ENCODE peak calls at places on chromosomes 6 and 20, in five cellular contexts. S, I, A, V and T are unnamed samples.

GRCh38 chr6:48990746-48991145 is 472.3 kb downstream of the MMUT start:
- DNase-seq in V (no peak), S (no peak), A (no peak), I (no peak), T (no peak)

GRCh38 chr6:156988276-156989158 is 211.3 kb downstream of the ARID1B start:
- DNase-seq in V (peak; percentile 83), S (no peak), A (peak; percentile 39), I (peak; percentile 57), T (peak; percentile 47)

GRCh38 chr20:8155848-8156602 is 24.0 kb downstream of the PLCB1 start:
- DNase-seq in V (no peak), S (peak; percentile 44), I (no peak), A (peak; percentile 47), T (no peak)

GRCh38 chr6:26447257-26447656 is 7.0 kb downstream of the BTN3A3 start:
- DNase-seq in I (no peak), V (no peak), A (no peak), S (no peak), T (no peak)

GRCh38 chr20:36318166-36318565 is 12.0 kb downstream of the DLGAP4 start:
- DNase-seq in V (no peak), S (no peak), A (no peak), I (no peak), T (no peak)

GRCh38 chr20:49247792-49248191 is 28.6 kb downstream of the DDX27 start:
- DNase-seq in I (no peak), S (no peak), A (no peak), V (no peak), T (no peak)

GRCh38 chr6:53718597-53719460 is 53.3 kb upstream of the KLHL31 start:
- DNase-seq in V (peak; percentile 65), A (peak; percentile 72), S (peak; percentile 64), I (peak; percentile 51), T (peak; percentile 91)

GRCh38 chr20:12383770-12384304 is 466.1 kb downstream of the BTBD3 start:
- DNase-seq in S (no peak), A (no peak), V (no peak), I (no peak), T (no peak)

GRCh38 chr20:35279533-35280174 is 1.7 kb upstream of the MMP24OS start:
- DNase-seq in I (no peak), V (no peak), A (no peak), S (no peak), T (no peak)

GRCh38 chr20:35523298-35523888 is 6.1 kb downstream of the C20orf173 start:
- DNase-seq in A (peak; percentile 47), V (peak; percentile 59), I (no peak), S (peak; percentile 23), T (peak; percentile 81)

GRCh38 chr20:63014710-63015109 is 7.9 kb upstream of the BHLHE23 start:
- DNase-seq in I (no peak), S (no peak), A (no peak), V (no peak), T (peak; percentile 95)

GRCh38 chr6:113570651-113571050 is 286.5 kb upstream of the MARCKS start:
- DNase-seq in A (no peak), S (no peak), I (no peak), V (no peak), T (no peak)

GRCh38 chr6:30647039-30647801 is at the start of gene C6orf136:
- DNase-seq in I (peak; percentile 75), S (peak; percentile 93), V (peak; percentile 98), A (peak; percentile 91), T (peak; percentile 86)

GRCh38 chr6:128655978-128656498 is 135.6 kb upstream of the PTPRK start:
- DNase-seq in V (no peak), S (peak; percentile 49), I (peak; percentile 33), A (no peak), T (no peak)

GRCh38 chr6:7997311-7997710 is 66.9 kb downstream of the BLOC1S5 start:
- DNase-seq in V (no peak), A (no peak), S (no peak), I (no peak), T (no peak)

GRCh38 chr6:107290491-107290890 is 168.9 kb downstream of the PDSS2 start:
- DNase-seq in I (no peak), S (no peak), A (no peak), V (peak; percentile 25), T (peak; percentile 29)
- H3K27ac ChIP-seq in I (no peak overlapping the region), S (no peak overlapping the region), A (no peak overlapping the region), V (peak overlapping the region; percentile 39), T (peak overlapping the region; percentile 22)

GRCh38 chr6:68978411-68978810 is 343.3 kb downstream of the ADGRB3 start:
- DNase-seq in S (no peak), I (no peak), V (no peak), A (no peak), T (no peak)

GRCh38 chr6:68975064-68975463 is 340.0 kb downstream of the ADGRB3 start:
- DNase-seq in S (peak; percentile 17), A (no peak), I (no peak), V (peak; percentile 37), T (peak; percentile 42)

DNA sequence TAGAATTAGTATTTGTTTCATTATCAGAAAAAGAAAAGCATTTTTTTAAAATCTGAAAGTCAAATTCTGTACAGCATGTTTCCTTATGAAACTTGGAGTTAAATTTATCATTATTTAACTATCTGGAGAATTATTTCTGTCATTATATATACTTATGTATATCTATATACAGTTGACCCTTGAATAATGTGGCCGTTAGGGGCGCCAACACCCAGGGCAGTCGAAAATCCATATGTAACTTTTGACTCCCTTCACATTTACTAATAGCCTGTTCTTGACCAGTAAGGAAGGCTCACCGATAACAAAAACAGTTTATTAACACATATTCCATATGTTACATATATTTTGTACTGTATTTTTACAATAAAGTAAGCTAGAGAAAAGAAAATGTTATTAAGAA is 341.2 kb downstream of the ADGRB3 start:
- DNase-seq in A (no peak), I (no peak), V (peak; percentile 23), S (no peak), T (peak; percentile 41)
- TF ChIP-seq JUNB in A (no peak), I (no peak), V (no peak), S (no peak), T (no peak)

GRCh38 chr20:32829291-32830005 is 9.7 kb downstream of the MAPRE1 start:
- DNase-seq in V (no peak), S (no peak), I (no peak), A (no peak), T (no peak)
- H3K27ac ChIP-seq in V (no peak overlapping the region), S (no peak overlapping the region), I (no peak overlapping the region), A (no peak overlapping the region), T (no peak overlapping the region)

DNA sequence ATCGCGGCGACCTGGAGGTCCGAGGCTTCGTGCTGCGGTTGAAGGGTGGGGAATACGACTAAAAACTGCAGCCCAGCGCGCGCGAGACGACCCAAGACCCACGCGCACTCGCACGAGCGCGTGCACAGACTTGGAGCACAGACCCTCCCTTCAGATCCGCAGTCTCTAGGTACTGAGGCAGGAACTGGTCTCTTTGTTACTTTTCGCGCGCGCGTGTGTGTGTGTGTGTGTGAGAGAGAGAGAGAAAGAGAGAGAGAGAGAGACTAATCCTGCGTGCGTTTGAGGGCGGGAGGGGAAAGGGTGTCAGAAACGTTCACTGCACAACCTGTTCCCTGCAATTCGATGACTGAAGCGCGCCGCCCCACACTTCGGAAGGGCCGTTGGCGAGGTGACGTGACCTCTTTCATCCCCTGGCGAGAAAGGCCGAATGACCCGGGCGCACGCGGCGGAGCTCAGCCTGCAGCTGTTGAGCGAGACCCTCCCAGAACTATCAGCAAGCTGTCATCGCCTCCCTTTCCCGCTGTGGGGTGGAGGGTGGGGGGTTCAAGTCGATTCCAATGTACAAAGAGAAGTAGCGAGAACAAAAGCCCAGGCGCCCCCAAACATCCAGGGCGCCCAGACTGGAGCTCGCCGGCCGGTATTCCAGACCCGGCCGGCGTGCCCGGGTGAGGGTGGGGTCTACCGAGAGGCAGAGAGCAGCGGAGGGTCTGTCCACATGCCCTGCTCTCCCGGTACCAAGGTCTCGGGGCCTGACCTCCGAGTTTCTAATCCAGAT is 1.5 kb upstream of the TUBB2B start:
- DNase-seq in A (no peak), V (peak; percentile 61), I (no peak), S (no peak), T (peak; percentile 78)
- TF ChIP-seq JUNB in A (no peak), V (no peak), I (no peak), S (no peak), T (no peak)

DNA sequence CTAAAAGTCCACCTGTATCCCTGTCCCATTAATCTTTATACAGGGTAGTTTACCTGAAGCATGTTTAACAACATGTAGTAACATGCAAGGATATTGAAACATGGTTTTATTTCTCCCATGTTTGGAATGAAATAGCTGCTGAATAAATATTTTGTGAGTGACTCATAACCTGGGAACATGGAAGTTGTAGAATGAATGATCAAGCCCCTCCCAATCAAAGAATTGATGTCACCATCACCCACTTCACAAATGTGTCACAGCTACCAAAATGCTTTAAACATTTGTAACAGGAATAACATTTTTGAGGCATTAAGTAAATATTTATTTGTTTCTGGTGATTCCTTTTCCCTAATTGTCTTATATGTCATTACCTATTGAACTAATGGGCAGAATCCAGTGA is 58.9 kb upstream of the TNFAIP3 start:
- DNase-seq in S (peak; percentile 19), V (no peak), A (peak; percentile 61), I (no peak), T (no peak)
- H3K27ac ChIP-seq in S (peak overlapping the region; percentile 60), V (no peak overlapping the region), A (peak overlapping the region; percentile 12), I (no peak overlapping the region), T (no peak overlapping the region)

GRCh38 chr6:51021171-51021570 is 202.5 kb downstream of the TFAP2B start:
- DNase-seq in I (no peak), S (no peak), A (no peak), V (no peak), T (no peak)
- TF ChIP-seq JUNB in I (no peak), S (no peak), A (no peak), V (no peak), T (no peak)

DNA sequence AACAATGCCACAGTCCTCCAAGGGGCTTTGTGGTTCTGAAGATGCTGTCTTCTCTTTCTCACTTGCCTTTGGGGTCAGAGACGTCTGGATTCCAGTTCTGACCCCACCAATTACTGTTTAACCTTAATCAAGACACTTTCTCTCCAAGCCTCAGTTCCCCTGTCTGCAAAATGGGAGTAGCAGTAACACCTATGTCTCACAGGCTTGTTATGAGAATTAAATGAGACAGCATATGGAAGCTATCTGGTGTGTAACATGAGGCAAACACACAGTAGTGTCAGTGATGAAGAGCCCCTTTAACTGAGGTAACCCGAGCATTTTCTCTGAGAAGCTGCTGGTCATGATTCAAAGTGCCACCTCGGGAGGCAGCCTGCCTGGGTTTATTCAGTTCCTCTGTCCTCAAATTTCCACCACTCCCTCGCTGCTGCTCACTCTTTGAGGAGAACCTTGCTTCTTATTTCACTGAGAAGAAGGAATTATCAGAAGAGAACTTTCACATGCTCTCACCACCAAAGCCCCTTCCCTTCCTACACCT is 11.7 kb downstream of the PPIL1 start:
- DNase-seq in I (no peak), S (no peak), V (no peak), A (no peak), T (no peak)
- H3K27ac ChIP-seq in I (no peak overlapping the region), S (no peak overlapping the region), V (peak overlapping the region; percentile 84), A (no peak overlapping the region), T (no peak overlapping the region)